ENCODE peak calls at places on chromosomes 6 and 20, in nine cellular contexts. H, X, B, T, I, W, O, U and G are unnamed samples.

GRCh38 chr20:12936020-12936419 is 72.8 kb upstream of the SPTLC3 start:
- DNase-seq in H (no peak), X (no peak), B (no peak), T (no peak), I (no peak), W (no peak), O (no peak), U (no peak), G (no peak)

GRCh38 chr6:45436544-45437440 is 59.1 kb upstream of the SUPT3H start:
- DNase-seq in H (no peak), X (peak), B (peak), T (peak), I (no peak), W (peak), O (no peak), U (no peak), G (no peak)

GRCh38 chr6:9397981-9398559 is 962.7 kb upstream of the SLC35B3 start:
- DNase-seq in H (no peak), X (no peak), B (no peak), T (no peak), I (no peak), W (no peak), O (peak), U (no peak), G (no peak)

GRCh38 chr6:42405025-42405424 is 46.7 kb downstream of the TRERF1 start:
- DNase-seq in H (no peak), X (no peak), B (no peak), T (peak), I (no peak), W (peak), O (no peak), U (no peak), G (no peak)

GRCh38 chr20:23629017-23629541 is 8.7 kb downstream of the CST3 start:
- DNase-seq in H (no peak), X (no peak), B (no peak), T (peak), I (no peak), W (peak), O (peak), U (peak), G (no peak)

GRCh38 chr6:168999392-168999791 is 254.3 kb downstream of the THBS2 start:
- DNase-seq in H (no peak), X (no peak), B (no peak), T (no peak), I (no peak), W (peak), O (no peak), U (peak), G (no peak)

GRCh38 chr6:166223091-166223490 is 55.4 kb upstream of the TBXT start:
- DNase-seq in H (no peak), X (no peak), B (no peak), T (no peak), I (no peak), W (no peak), O (no peak), U (no peak), G (no peak)

GRCh38 chr20:64077541-64077875 is 1.8 kb downstream of the RGS19 start:
- DNase-seq in H (no peak), X (no peak), B (no peak), T (no peak), I (no peak), W (no peak), O (peak), U (no peak), G (no peak)

GRCh38 chr20:51631011-51631950 is 88.8 kb upstream of the NFATC2 start:
- DNase-seq in H (peak), X (peak), B (peak), T (peak), I (no peak), W (peak), O (no peak), U (peak), G (no peak)

GRCh38 chr20:37828584-37829527 is 74.1 kb upstream of the VSTM2L start:
- DNase-seq in H (no peak), X (no peak), B (no peak), T (no peak), I (no peak), W (no peak), O (no peak), U (no peak), G (no peak)

GRCh38 chr20:25205277-25206062 is 10.0 kb downstream of the ENTPD6 start:
- DNase-seq in H (no peak), X (no peak), B (no peak), T (no peak), I (no peak), W (no peak), O (no peak), U (no peak), G (no peak)

GRCh38 chr6:109165392-109165964 is 70.2 kb downstream of the CEP57L1 start:
- DNase-seq in H (peak), X (no peak), B (no peak), T (peak), I (peak), W (peak), O (no peak), U (no peak), G (peak)

GRCh38 chr20:36390719-36391415 is 84.7 kb downstream of the DLGAP4 start:
- DNase-seq in H (no peak), X (no peak), B (no peak), T (no peak), I (no peak), W (no peak), O (no peak), U (no peak), G (no peak)

GRCh38 chr20:60107621-60108020 is 149.4 kb downstream of the CDH26 start:
- DNase-seq in H (no peak), X (no peak), B (no peak), T (no peak), I (no peak), W (no peak), O (no peak), U (no peak), G (no peak)

GRCh38 chr6:142783499-142783898 is 161.5 kb downstream of the HIVEP2 start:
- DNase-seq in H (peak), X (no peak), B (no peak), T (no peak), I (no peak), W (peak), O (no peak), U (no peak), G (no peak)

GRCh38 chr6:158313989-158314388 is 1.7 kb downstream of the TULP4 start:
- DNase-seq in H (no peak), X (no peak), B (no peak), T (no peak), I (no peak), W (no peak), O (peak), U (no peak), G (no peak)

GRCh38 chr6:26305097-26305841 is 59.7 kb upstream of the BTN3A2 start:
- DNase-seq in H (no peak), X (peak), B (peak), T (peak), I (peak), W (peak), O (peak), U (no peak), G (peak)

GRCh38 chr6:70310063-70310694 is 7.3 kb upstream of the COL9A1 start:
- DNase-seq in H (no peak), X (no peak), B (no peak), T (peak), I (no peak), W (peak), O (no peak), U (peak), G (peak)

GRCh38 chr20:34968020-34968775 is 12.5 kb downstream of the MYH7B start:
- DNase-seq in H (no peak), X (no peak), B (no peak), T (no peak), I (no peak), W (no peak), O (peak), U (no peak), G (no peak)

GRCh38 chr6:129105793-129106192 is 222.9 kb downstream of the LAMA2 start:
- DNase-seq in H (no peak), X (no peak), B (no peak), T (no peak), I (no peak), W (no peak), O (no peak), U (no peak), G (no peak)

GRCh38 chr20:1538655-1539054 is 18.9 kb downstream of the SIRPD start:
- DNase-seq in H (no peak), X (no peak), B (no peak), T (no peak), I (no peak), W (no peak), O (no peak), U (no peak), G (no peak)

GRCh38 chr6:1395941-1396908 is 6.8 kb downstream of the FOXF2 start:
- DNase-seq in H (no peak), X (no peak), B (no peak), T (no peak), I (no peak), W (no peak), O (no peak), U (no peak), G (no peak)